ENCODE peak calls at places on chromosomes 12 and 14, in four cellular contexts. Q, T, B and C are unnamed samples.

GRCh38 chr14:95227279-95227860 is 70.0 kb upstream of the DICER1 start:
- DNase-seq in Q (no peak), T (peak), B (no peak), C (no peak)

GRCh38 chr14:71400821-71401447 is 493.7 kb downstream of the PCNX1 start:
- DNase-seq in Q (no peak), T (peak), B (no peak), C (no peak)

GRCh38 chr14:35285168-35285990 is 6.8 kb upstream of the PSMA6 start:
- DNase-seq in Q (no peak), T (no peak), B (peak), C (no peak)

GRCh38 chr12:14689144-14689543 is 7.3 kb downstream of the GUCY2C start:
- DNase-seq in Q (no peak), T (no peak), B (no peak), C (no peak)

GRCh38 chr12:75592086-75592485 is 80.7 kb upstream of the KRR1 start:
- DNase-seq in Q (no peak), T (no peak), B (no peak), C (no peak)

GRCh38 chr14:104554088-104554607 is 25.4 kb upstream of the C14orf180 start:
- DNase-seq in Q (no peak), T (no peak), B (no peak), C (no peak)

GRCh38 chr14:92959189-92959531 is 36.2 kb downstream of the CHGA start:
- DNase-seq in Q (no peak), T (no peak), B (no peak), C (no peak)

GRCh38 chr14:74551903-74552371 is 58.4 kb downstream of the ISCA2 start:
- DNase-seq in Q (no peak), T (no peak), B (no peak), C (no peak)

GRCh38 chr14:72498646-72499045 is 395.3 kb downstream of the DPF3 start:
- DNase-seq in Q (no peak), T (no peak), B (no peak), C (no peak)

GRCh38 chr14:48726080-48726642 is 860.0 kb downstream of the RPS29 start:
- DNase-seq in Q (no peak), T (peak), B (no peak), C (no peak)

GRCh38 chr12:57235012-57235727 is 5.7 kb downstream of the SHMT2 start:
- DNase-seq in Q (no peak), T (peak), B (no peak), C (no peak)

DNA sequence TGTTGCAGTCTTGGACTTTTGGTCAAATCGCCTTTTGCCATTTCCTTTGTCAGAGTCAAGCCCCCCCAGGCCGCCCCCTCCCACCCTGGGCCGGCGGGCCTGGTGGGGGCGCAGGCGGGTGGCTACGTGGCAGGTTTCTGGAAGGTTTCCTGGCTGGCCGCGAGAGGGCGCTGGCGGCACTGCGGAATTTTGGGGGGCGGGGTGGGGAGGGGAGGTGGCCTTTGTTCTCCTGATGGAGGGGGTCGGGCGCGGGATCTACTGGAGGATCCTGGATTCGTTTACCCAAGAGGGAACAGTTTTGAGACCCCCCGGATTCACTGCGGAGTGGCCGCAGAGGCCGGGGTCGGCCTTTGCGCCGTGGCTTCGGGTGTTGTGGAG is 1.2 kb downstream of the MEG3 start:
- DNase-seq in Q (no peak), T (peak), B (no peak), C (no peak)
- TF ChIP-seq CTCF in Q (no peak), T (peak), B (no peak), C (no peak)

DNA sequence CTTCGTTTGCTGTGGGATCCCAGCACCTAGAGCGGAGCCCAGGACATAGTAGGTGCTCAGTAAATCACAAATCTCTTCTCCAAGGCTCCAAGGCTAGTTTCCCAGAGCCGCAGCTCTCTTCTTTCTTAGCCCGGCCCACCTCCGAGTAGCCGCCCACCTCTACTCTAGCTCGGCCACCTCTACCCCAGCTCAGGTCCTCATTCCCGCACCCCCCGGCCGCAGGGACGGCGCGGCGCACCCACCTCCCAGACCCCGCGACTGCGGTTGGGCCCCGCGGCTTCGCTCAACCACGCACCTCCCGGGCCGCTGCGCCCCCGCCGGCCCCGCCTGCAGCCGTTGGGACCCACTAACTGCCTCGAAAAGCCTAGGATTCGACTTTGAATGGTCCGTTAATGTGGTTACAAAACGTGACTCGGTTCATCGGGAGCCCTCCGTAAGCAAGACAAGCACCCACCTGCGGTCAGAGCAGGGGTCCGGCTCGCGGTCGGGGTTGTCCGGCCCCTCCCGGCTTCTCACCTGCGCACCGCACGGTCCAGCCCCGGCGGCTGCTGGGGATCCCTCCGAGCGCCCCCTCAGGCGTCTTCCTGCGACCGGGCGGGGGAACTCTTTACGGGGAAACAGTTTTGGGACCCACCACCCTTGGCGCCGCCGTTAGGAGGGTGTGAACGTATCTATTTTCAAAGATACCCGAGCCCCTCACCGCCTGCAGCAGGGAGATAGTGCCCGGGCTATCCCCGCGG is at the start of gene SLC2A14:
- DNase-seq in Q (no peak), T (no peak), B (no peak), C (no peak)
- TF ChIP-seq CTCF in Q (no peak), T (no peak), B (no peak), C (no peak)

GRCh38 chr12:121400332-121401139 is 618 bp downstream of the RNF34 start:
- DNase-seq in Q (peak), T (peak), B (peak), C (peak)
- TF ChIP-seq CTCF in Q (no peak), T (no peak), B (no peak), C (peak)

DNA sequence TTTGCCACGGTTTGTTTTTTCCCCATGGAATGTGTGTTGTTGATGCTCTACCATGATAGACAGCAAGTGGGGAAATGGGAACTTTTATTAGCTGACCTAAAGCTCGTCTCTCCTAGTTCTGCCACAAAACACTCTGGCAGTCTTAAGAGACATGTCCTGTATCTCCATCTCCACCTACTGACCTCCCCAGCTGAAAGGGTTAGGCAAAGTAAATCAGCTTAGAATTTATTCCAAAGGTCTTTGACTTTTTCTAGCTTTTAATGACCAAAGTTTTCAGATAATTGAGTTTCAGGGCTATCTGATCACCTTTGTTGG is 9.4 kb upstream of the ADIPOR2 start:
- DNase-seq in Q (no peak), T (no peak), B (no peak), C (no peak)
- TF ChIP-seq CTCF in Q (no peak), T (no peak), B (no peak), C (no peak)

DNA sequence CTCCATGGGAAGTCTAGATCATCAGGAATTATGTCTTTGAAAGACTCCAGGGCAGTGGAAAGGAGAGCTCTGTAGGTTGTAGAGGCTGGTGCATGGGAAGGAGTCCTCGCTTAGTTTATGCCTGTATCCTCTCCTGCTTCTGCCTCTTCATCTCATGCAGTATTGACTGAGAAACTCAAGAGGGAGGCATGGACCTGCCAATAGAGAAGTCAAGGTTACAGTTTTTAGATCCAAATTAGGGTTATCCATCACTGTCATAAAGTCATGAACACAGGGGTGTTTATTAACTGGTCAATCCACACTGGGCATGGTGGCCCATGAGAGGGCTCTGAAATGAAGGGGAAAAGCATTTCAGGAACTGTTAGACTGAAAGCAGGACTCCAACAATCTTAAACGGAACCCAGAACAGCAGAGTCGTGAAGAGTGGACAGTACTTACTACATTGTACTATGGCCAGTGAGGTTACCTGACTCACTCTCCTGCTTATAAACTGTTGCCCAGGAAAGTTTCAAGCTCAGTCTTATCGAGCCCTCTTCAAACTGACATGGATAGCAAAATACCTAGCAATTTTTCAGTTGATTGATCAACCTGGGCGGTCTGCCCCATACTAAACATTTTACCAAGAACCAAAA is 30.1 kb upstream of the DHRS7 start:
- DNase-seq in Q (no peak), T (peak), B (no peak), C (no peak)
- TF ChIP-seq CTCF in Q (no peak), T (no peak), B (peak), C (no peak)

GRCh38 chr12:95322335-95322734 is 104.7 kb downstream of the VEZT start:
- DNase-seq in Q (no peak), T (no peak), B (no peak), C (no peak)
- TF ChIP-seq CTCF in Q (no peak), T (no peak), B (no peak), C (no peak)

DNA sequence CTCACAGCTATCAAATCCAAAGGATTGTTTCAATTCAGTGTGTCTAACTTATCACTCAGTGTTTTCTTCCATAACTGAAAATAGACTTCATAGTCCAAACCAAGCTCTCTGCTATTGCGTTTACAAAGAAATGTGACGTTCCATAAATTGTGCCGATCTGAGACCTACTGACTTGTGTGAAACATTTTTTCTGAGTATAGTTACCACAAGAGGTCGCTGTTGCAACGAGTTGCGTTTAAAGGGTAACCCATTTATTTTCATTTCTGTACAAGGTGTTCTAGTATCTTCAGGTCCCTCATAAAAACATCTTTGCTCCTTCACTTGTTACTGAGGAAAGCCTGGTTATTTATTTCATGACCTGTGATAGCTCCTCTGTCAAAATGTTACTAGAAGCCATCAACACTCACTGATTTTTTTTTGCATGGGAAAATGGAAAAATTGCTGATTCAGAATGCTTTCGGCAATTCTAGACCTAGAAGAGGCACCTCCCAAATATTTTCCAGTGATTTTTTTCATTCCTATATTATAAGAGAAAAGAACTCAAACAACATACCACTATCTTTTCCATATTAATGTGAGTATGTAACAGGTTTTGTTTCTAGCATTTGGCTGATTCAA is 60.9 kb upstream of the OR4E1 start:
- DNase-seq in Q (no peak), T (peak), B (no peak), C (no peak)
- TF ChIP-seq CTCF in Q (no peak), T (peak), B (peak), C (peak)

GRCh38 chr12:4275869-4276253 is 2.3 kb downstream of the CCND2 start:
- DNase-seq in Q (no peak), T (no peak), B (no peak), C (no peak)

GRCh38 chr12:4277856-4278581 is 4.5 kb downstream of the CCND2 start:
- DNase-seq in Q (no peak), T (no peak), B (no peak), C (no peak)

GRCh38 chr12:4277205-4277543 is 3.6 kb downstream of the CCND2 start:
- DNase-seq in Q (no peak), T (no peak), B (no peak), C (no peak)

GRCh38 chr12:4274960-4275868 is 1.7 kb downstream of the CCND2 start:
- DNase-seq in Q (no peak), T (peak), B (no peak), C (peak)

DNA sequence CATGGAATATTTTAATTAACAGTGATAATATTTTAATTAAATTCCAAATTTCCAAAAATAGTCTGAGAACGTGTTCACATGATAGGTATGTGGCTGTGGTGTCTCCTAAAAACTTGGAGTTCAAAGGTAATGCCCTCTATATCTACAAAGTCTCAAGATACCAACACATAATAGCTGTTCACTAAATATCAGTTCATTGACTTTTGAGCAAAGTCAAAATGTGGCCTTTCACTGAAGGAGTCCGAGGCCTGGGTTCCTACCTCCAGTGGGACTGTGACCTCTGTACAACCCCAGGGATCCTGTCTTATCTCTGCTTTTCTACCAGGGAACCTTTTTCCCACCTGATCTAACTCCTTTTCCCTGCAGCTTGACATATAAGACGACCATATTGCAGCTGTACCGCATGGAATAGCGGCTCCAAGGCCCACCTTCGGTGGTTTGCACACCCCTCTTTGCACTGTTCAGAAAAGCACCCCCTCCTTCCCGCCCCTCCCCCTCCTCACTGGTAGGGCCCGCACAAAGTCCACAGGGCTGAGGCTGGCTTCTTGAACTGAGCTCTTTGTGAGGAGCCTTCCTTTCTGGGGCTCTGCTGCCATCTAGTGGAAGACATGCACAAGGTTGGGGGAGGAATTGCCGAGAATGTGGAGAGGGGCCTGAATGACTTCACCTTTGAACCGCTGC is 3.1 kb downstream of the CCND2 start:
- DNase-seq in Q (peak), T (peak), B (peak), C (peak)
- TF ChIP-seq CTCF in Q (peak), T (peak), B (peak), C (peak)

GRCh38 chr12:45458854-45459807 is 243.2 kb downstream of the ANO6 start:
- DNase-seq in Q (no peak), T (peak), B (no peak), C (no peak)

GRCh38 chr12:45469902-45470301 is 254.0 kb downstream of the ANO6 start:
- DNase-seq in Q (no peak), T (no peak), B (no peak), C (no peak)

GRCh38 chr12:45462506-45462905 is 246.6 kb downstream of the ANO6 start:
- DNase-seq in Q (no peak), T (no peak), B (no peak), C (no peak)

GRCh38 chr12:45468751-45469615 is 253.1 kb downstream of the ANO6 start:
- DNase-seq in Q (no peak), T (no peak), B (no peak), C (no peak)

GRCh38 chr12:45464699-45465098 is 248.8 kb downstream of the ANO6 start:
- DNase-seq in Q (no peak), T (peak), B (no peak), C (no peak)
- TF ChIP-seq CTCF in Q (no peak), T (peak), B (no peak), C (peak)

GRCh38 chr12:115930336-115930735 is 347.2 kb downstream of the MED13L start:
- DNase-seq in Q (no peak), T (no peak), B (no peak), C (no peak)
- TF ChIP-seq CTCF in Q (no peak), T (no peak), B (no peak), C (no peak)